ENCODE peak calls at places on chromosomes 5 and 9, in ten cellular contexts. E, J, A, O, H, I, B, T, K and X are unnamed samples.
A peak's percentile ranks its signal among the peaks of the same experiment; 100 is the strongest.

GRCh38 chr5:147248584-147248983 is 13.8 kb downstream of the STK32A start:
- DNase-seq in E (no peak), J (no peak), A (no peak), O (no peak), H (no peak), I (no peak), B (no peak), T (no peak), K (no peak), X (no peak)

GRCh38 chr5:3310551-3311340 is 284.9 kb upstream of the IRX1 start:
- DNase-seq in E (peak; percentile 39), J (peak; percentile 87), A (no peak), O (peak; percentile 88), H (peak; percentile 57), I (peak; percentile 80), B (no peak), T (peak; percentile 57), K (no peak), X (no peak)

GRCh38 chr9:85743290-85744128 is 1.8 kb upstream of the AGTPBP1 start:
- DNase-seq in E (peak; percentile 75), J (peak; percentile 98), A (peak; percentile 19), O (peak; percentile 70), H (peak; percentile 72), I (no peak), B (peak; percentile 50), T (peak; percentile 87), K (no peak), X (peak; percentile 79)

GRCh38 chr9:122264360-122265264 is at the start of the genes MRRF and RBM18:
- DNase-seq in E (peak; percentile 92), J (peak; percentile 82), A (peak; percentile 91), O (peak; percentile 97), H (peak; percentile 49), I (peak; percentile 89), B (peak; percentile 88), T (peak; percentile 95), K (peak; percentile 70), X (peak; percentile 98)

GRCh38 chr5:134555223-134555790 is 29.8 kb downstream of the JADE2 start:
- DNase-seq in E (no peak), J (no peak), A (peak; percentile 23), O (peak; percentile 71), H (no peak), I (no peak), B (no peak), T (no peak), K (no peak), X (no peak)

GRCh38 chr5:5270958-5271605 is 131.0 kb downstream of the ADAMTS16 start:
- DNase-seq in E (peak; percentile 78), J (peak; percentile 92), A (no peak), O (peak; percentile 88), H (peak; percentile 37), I (peak; percentile 86), B (peak; percentile 65), T (peak; percentile 90), K (no peak), X (peak; percentile 85)

GRCh38 chr5:85985167-85985566 is 632.6 kb upstream of the COX7C start:
- DNase-seq in E (no peak), J (no peak), A (no peak), O (no peak), H (no peak), I (no peak), B (no peak), T (no peak), K (no peak), X (no peak)

GRCh38 chr5:1182360-1182632 is 19.1 kb upstream of the SLC6A19 start:
- DNase-seq in E (no peak), J (no peak), A (no peak), O (no peak), H (no peak), I (no peak), B (no peak), T (no peak), K (no peak), X (no peak)

GRCh38 chr9:14438232-14438966 is 124.5 kb upstream of the NFIB start:
- DNase-seq in E (no peak), J (no peak), A (no peak), O (no peak), H (no peak), I (peak; percentile 76), B (peak; percentile 22), T (no peak), K (no peak), X (no peak)

GRCh38 chr5:131994533-131995226 is 16.8 kb downstream of the ACSL6 start:
- DNase-seq in E (no peak), J (no peak), A (no peak), O (no peak), H (no peak), I (no peak), B (no peak), T (no peak), K (no peak), X (peak; percentile 61)

GRCh38 chr5:35852084-35852734 is 4.5 kb upstream of the IL7R start:
- DNase-seq in E (no peak), J (no peak), A (peak; percentile 62), O (no peak), H (no peak), I (peak; percentile 19), B (no peak), T (peak; percentile 17), K (no peak), X (no peak)

GRCh38 chr9:16133556-16134227 is 580.8 kb downstream of the CCDC171 start:
- DNase-seq in E (peak; percentile 73), J (peak; percentile 86), A (no peak), O (peak; percentile 76), H (peak; percentile 25), I (peak; percentile 69), B (peak; percentile 46), T (peak; percentile 76), K (peak; percentile 64), X (no peak)

GRCh38 chr9:91896513-91897121 is 53.4 kb downstream of the ROR2 start:
- DNase-seq in E (peak; percentile 76), J (peak; percentile 76), A (no peak), O (peak; percentile 76), H (no peak), I (no peak), B (no peak), T (peak; percentile 91), K (no peak), X (peak; percentile 40)

GRCh38 chr9:137110147-137110910 is 4.2 kb downstream of the DPP7 start:
- DNase-seq in E (no peak), J (no peak), A (no peak), O (no peak), H (no peak), I (no peak), B (no peak), T (no peak), K (no peak), X (no peak)

GRCh38 chr5:23820764-23821471 is 313.5 kb downstream of the PRDM9 start:
- DNase-seq in E (peak; percentile 38), J (no peak), A (no peak), O (no peak), H (no peak), I (peak; percentile 45), B (peak; percentile 19), T (peak; percentile 29), K (peak; percentile 30), X (no peak)

GRCh38 chr9:136578620-136578914 is 32.7 kb upstream of the NOTCH1 start:
- DNase-seq in E (no peak), J (no peak), A (no peak), O (peak; percentile 43), H (no peak), I (no peak), B (no peak), T (no peak), K (no peak), X (no peak)